ENCODE peak calls at places on chromosome 12, in seven cellular contexts. One of them, this sample, is unnamed.

GRCh38 chr12:88188180-88188579 is 46.1 kb downstream of the TMTC3 start:
- DNase-seq in stomach: no peak
- DNase-seq in HCT116: no peak
- DNase-seq in sigmoid colon: no peak
- DNase-seq in Panc1: no peak
- DNase-seq in HL-60: no peak
- DNase-seq in spleen: no peak
- DNase-seq in this sample: no peak

GRCh38 chr12:12182926-12183325 is 83.9 kb downstream of the LRP6 start:
- DNase-seq in stomach: no peak
- DNase-seq in spleen: no peak
- DNase-seq in HCT116: no peak
- DNase-seq in Panc1: no peak
- DNase-seq in HL-60: no peak
- DNase-seq in sigmoid colon: no peak
- DNase-seq in this sample: no peak

GRCh38 chr12:709631-710030 is 42.7 kb upstream of the WNK1 start:
- DNase-seq in sigmoid colon: no peak
- DNase-seq in spleen: no peak
- DNase-seq in stomach: no peak
- DNase-seq in HL-60: no peak
- DNase-seq in HCT116: no peak
- DNase-seq in Panc1: no peak
- DNase-seq in this sample: no peak

GRCh38 chr12:50572275-50572674 is 67.5 kb downstream of the DIP2B start:
- DNase-seq in Panc1: no peak
- DNase-seq in HCT116: no peak
- DNase-seq in stomach: no peak
- DNase-seq in HL-60: peak
- DNase-seq in spleen: no peak
- DNase-seq in sigmoid colon: no peak
- DNase-seq in this sample: no peak

GRCh38 chr12:46933947-46934346 is 108.2 kb upstream of the SLC38A4 start:
- DNase-seq in sigmoid colon: no peak
- DNase-seq in HCT116: no peak
- DNase-seq in stomach: no peak
- DNase-seq in HL-60: no peak
- DNase-seq in Panc1: peak
- DNase-seq in spleen: no peak
- DNase-seq in this sample: no peak

GRCh38 chr12:110071504-110071903 is 23.2 kb upstream of the C12orf76 start:
- DNase-seq in stomach: no peak
- DNase-seq in HCT116: no peak
- DNase-seq in sigmoid colon: no peak
- DNase-seq in spleen: no peak
- DNase-seq in Panc1: no peak
- DNase-seq in HL-60: no peak
- DNase-seq in this sample: no peak

GRCh38 chr12:115313929-115314328 is 630.0 kb upstream of the TBX3 start:
- DNase-seq in HCT116: no peak
- DNase-seq in stomach: no peak
- DNase-seq in HL-60: no peak
- DNase-seq in Panc1: peak
- DNase-seq in sigmoid colon: no peak
- DNase-seq in spleen: no peak
- DNase-seq in this sample: no peak

GRCh38 chr12:112007945-112008344 is 5.0 kb downstream of the TMEM116 start:
- DNase-seq in sigmoid colon: no peak
- DNase-seq in stomach: no peak
- DNase-seq in Panc1: no peak
- DNase-seq in HL-60: no peak
- DNase-seq in HCT116: no peak
- DNase-seq in spleen: no peak
- DNase-seq in this sample: no peak

GRCh38 chr12:32756476-32757158 is 920 bp upstream of the YARS2 start:
- DNase-seq in spleen: peak
- DNase-seq in HCT116: no peak
- DNase-seq in HL-60: no peak
- DNase-seq in sigmoid colon: no peak
- DNase-seq in Panc1: no peak
- DNase-seq in stomach: no peak
- DNase-seq in this sample: no peak

GRCh38 chr12:107622005-107622404 is 63.6 kb upstream of the PWP1 start:
- DNase-seq in spleen: no peak
- DNase-seq in Panc1: no peak
- DNase-seq in stomach: no peak
- DNase-seq in sigmoid colon: no peak
- DNase-seq in HL-60: no peak
- DNase-seq in HCT116: peak
- DNase-seq in this sample: no peak

GRCh38 chr12:10562306-10562933 is 51.0 kb downstream of the MAGOHB start:
- DNase-seq in sigmoid colon: no peak
- DNase-seq in stomach: no peak
- DNase-seq in spleen: no peak
- DNase-seq in HL-60: no peak
- DNase-seq in Panc1: peak
- DNase-seq in HCT116: peak
- DNase-seq in this sample: no peak

GRCh38 chr12:93624595-93625294 is 52.3 kb downstream of the SOCS2 start:
- DNase-seq in stomach: no peak
- DNase-seq in sigmoid colon: no peak
- DNase-seq in HL-60: no peak
- DNase-seq in spleen: no peak
- DNase-seq in Panc1: peak
- DNase-seq in HCT116: peak
- DNase-seq in this sample: no peak

GRCh38 chr12:91163116-91163515 is 19.5 kb downstream of the DCN start:
- DNase-seq in spleen: no peak
- DNase-seq in HCT116: no peak
- DNase-seq in Panc1: no peak
- DNase-seq in sigmoid colon: no peak
- DNase-seq in stomach: no peak
- DNase-seq in HL-60: no peak
- DNase-seq in this sample: no peak

GRCh38 chr12:40375076-40375475 is 150.3 kb downstream of the LRRK2 start:
- DNase-seq in HL-60: no peak
- DNase-seq in stomach: no peak
- DNase-seq in spleen: no peak
- DNase-seq in sigmoid colon: no peak
- DNase-seq in HCT116: peak
- DNase-seq in Panc1: peak
- DNase-seq in this sample: no peak

GRCh38 chr12:123089631-123090353 is 61.1 kb downstream of the PITPNM2 start:
- DNase-seq in sigmoid colon: no peak
- DNase-seq in HL-60: peak
- DNase-seq in stomach: no peak
- DNase-seq in spleen: no peak
- DNase-seq in Panc1: peak
- DNase-seq in HCT116: peak
- DNase-seq in this sample: no peak

GRCh38 chr12:122216445-122216844 is 9.4 kb downstream of the DIABLO start:
- DNase-seq in sigmoid colon: no peak
- DNase-seq in HL-60: no peak
- DNase-seq in spleen: no peak
- DNase-seq in stomach: no peak
- DNase-seq in HCT116: no peak
- DNase-seq in Panc1: no peak
- DNase-seq in this sample: no peak

GRCh38 chr12:132162508-132163031 is 18.3 kb downstream of the NOC4L start:
- DNase-seq in spleen: peak
- DNase-seq in sigmoid colon: no peak
- DNase-seq in Panc1: no peak
- DNase-seq in HCT116: no peak
- DNase-seq in HL-60: no peak
- DNase-seq in stomach: no peak
- DNase-seq in this sample: no peak

GRCh38 chr12:27246141-27246540 is 2.1 kb downstream of the STK38L start:
- DNase-seq in Panc1: no peak
- DNase-seq in HL-60: no peak
- DNase-seq in HCT116: no peak
- DNase-seq in spleen: no peak
- DNase-seq in stomach: no peak
- DNase-seq in sigmoid colon: no peak
- DNase-seq in this sample: no peak
- H3K27ac ChIP-seq in Panc1: peak
- H3K27ac ChIP-seq in HL-60: no peak
- H3K27ac ChIP-seq in HCT116: no peak
- H3K27ac ChIP-seq in spleen: no peak
- H3K27ac ChIP-seq in stomach: no peak
- H3K27ac ChIP-seq in sigmoid colon: peak
- H3K27ac ChIP-seq in this sample: peak

DNA sequence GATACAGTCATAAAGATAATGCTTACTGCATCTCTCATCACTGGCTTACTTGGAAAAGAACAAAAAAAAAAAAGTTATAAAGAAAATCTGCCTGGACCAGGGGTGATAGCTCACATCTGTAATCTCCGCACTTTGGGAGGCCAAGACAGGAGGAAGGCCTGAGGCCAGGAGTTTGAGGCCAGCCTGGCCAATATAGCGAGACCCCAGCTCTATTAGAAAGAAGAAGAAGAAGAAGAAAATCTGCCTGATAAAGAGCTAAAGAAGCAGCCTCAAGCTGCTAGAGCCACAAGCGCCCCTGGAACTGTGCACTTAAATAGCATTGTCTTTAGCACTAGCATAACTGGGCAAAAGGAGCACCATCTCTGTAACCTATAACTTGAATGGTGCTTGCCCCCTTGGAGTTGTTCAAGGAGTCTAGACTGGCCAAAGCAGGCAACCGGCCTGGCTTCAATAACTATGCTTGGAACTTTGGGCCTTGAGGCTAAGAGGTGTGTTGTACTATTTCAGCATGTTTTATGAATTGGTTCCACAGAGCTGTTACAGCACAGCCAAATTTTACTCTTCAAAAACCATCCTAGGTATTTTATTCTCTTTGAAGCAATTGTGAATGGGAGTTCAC is 53.2 kb downstream of the SINHCAF start:
- DNase-seq in spleen: no peak
- DNase-seq in HL-60: no peak
- DNase-seq in stomach: no peak
- DNase-seq in sigmoid colon: no peak
- DNase-seq in HCT116: no peak
- DNase-seq in Panc1: no peak
- DNase-seq in this sample: no peak
- TF ChIP-seq POLR2AphosphoS5 in spleen: no peak
- TF ChIP-seq POLR2AphosphoS5 in HL-60: no peak
- TF ChIP-seq POLR2AphosphoS5 in stomach: no peak
- TF ChIP-seq POLR2AphosphoS5 in sigmoid colon: no peak
- TF ChIP-seq POLR2AphosphoS5 in HCT116: no peak
- TF ChIP-seq POLR2AphosphoS5 in Panc1: no peak
- TF ChIP-seq POLR2AphosphoS5 in this sample: no peak

DNA sequence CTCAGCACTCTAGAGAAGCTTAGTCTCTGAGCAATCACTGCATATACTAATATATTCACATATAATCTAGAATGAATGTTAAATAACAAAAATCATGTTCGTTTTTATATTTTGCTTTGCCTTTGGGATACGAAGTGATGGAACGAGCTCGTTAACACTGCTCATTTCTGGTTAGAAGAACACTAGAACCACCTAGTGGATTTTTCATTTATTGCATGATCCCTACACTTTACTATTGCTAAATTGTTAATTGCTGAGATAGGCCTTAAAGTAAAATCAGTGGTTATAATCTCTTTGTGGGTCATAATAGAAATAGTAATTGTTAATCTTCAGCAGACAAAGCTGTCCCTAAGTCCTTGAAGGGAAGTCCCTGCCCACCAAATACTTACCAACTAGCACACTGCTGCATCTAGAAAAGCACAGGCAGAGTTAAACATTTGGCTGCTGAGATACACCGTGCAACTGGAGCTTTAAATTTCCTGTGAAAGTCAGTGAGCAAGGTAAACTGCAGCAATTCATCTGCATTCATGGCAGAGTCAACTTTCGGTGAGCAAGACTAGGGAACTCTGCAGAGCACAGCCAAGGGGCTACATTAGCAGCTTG is 353.7 kb downstream of the APAF1 start:
- DNase-seq in Panc1: peak
- DNase-seq in HL-60: no peak
- DNase-seq in spleen: no peak
- DNase-seq in stomach: no peak
- DNase-seq in HCT116: peak
- DNase-seq in sigmoid colon: no peak
- DNase-seq in this sample: no peak
- H3K4me3 ChIP-seq in Panc1: no peak
- H3K4me3 ChIP-seq in HL-60: no peak
- H3K4me3 ChIP-seq in spleen: no peak
- H3K4me3 ChIP-seq in stomach: no peak
- H3K4me3 ChIP-seq in HCT116: no peak
- H3K4me3 ChIP-seq in sigmoid colon: no peak
- H3K4me3 ChIP-seq in this sample: no peak

GRCh38 chr12:124759841-124760508 is 103.7 kb downstream of the SCARB1 start:
- DNase-seq in sigmoid colon: no peak
- DNase-seq in spleen: no peak
- DNase-seq in Panc1: no peak
- DNase-seq in stomach: peak
- DNase-seq in HL-60: no peak
- DNase-seq in HCT116: no peak
- DNase-seq in this sample: no peak
- H3K27ac ChIP-seq in sigmoid colon: peak
- H3K27ac ChIP-seq in spleen: no peak
- H3K27ac ChIP-seq in Panc1: peak
- H3K27ac ChIP-seq in stomach: peak
- H3K27ac ChIP-seq in HL-60: peak
- H3K27ac ChIP-seq in HCT116: no peak
- H3K27ac ChIP-seq in this sample: no peak

GRCh38 chr12:128570191-128571065 is 253.3 kb downstream of the SLC15A4 start:
- DNase-seq in spleen: no peak
- DNase-seq in HCT116: no peak
- DNase-seq in stomach: no peak
- DNase-seq in HL-60: no peak
- DNase-seq in Panc1: no peak
- DNase-seq in sigmoid colon: no peak
- DNase-seq in this sample: no peak
- TF ChIP-seq POLR2AphosphoS5 in spleen: no peak
- TF ChIP-seq POLR2AphosphoS5 in HCT116: no peak
- TF ChIP-seq POLR2AphosphoS5 in stomach: no peak
- TF ChIP-seq POLR2AphosphoS5 in HL-60: no peak
- TF ChIP-seq POLR2AphosphoS5 in Panc1: no peak
- TF ChIP-seq POLR2AphosphoS5 in sigmoid colon: no peak
- TF ChIP-seq POLR2AphosphoS5 in this sample: no peak